ENCODE peak calls at places on chromosomes 12 and 14, in nine cellular contexts. M is right lobe of liver, L is tibial artery, O is AG04450, T is fibroblast of pulmonary artery, Z is GM12865, U is pancreas, D is lung, N is AG04449. W is an unnamed sample.

GRCh38 chr12:97275261-97276197 is 187.1 kb upstream of the RMST start:
- DNase-seq in M (no peak), L (no peak), O (no peak), T (no peak), Z (no peak), U (no peak), D (no peak), N (no peak), W (no peak)

GRCh38 chr12:59699408-59700144 is 103.7 kb downstream of the SLC16A7 start:
- DNase-seq in M (no peak), L (no peak), O (peak; percentile 49), T (peak; percentile 87), Z (no peak), U (no peak), D (no peak), N (peak; percentile 59), W (no peak)

GRCh38 chr12:73235387-73235786 is 963.2 kb downstream of the TRHDE start:
- DNase-seq in M (no peak), L (no peak), O (no peak), T (no peak), Z (no peak), U (no peak), D (no peak), N (no peak), W (no peak)

GRCh38 chr12:112303004-112303403 is 79.2 kb downstream of the HECTD4 start:
- DNase-seq in M (no peak), L (no peak), O (peak; percentile 52), T (peak; percentile 88), Z (peak; percentile 95), U (no peak), D (no peak), N (peak; percentile 47), W (peak; percentile 81)

GRCh38 chr12:54229624-54230212 is 40.9 kb upstream of the SMUG1 start:
- DNase-seq in M (no peak), L (peak; percentile 70), O (peak; percentile 92), T (peak; percentile 96), Z (peak; percentile 40), U (no peak), D (no peak), N (peak; percentile 91), W (no peak)

GRCh38 chr12:94033767-94034166 is 114.6 kb upstream of the PLXNC1 start:
- DNase-seq in M (no peak), L (no peak), O (no peak), T (no peak), Z (no peak), U (no peak), D (no peak), N (no peak), W (no peak)

GRCh38 chr12:55057466-55057865 is 37.7 kb downstream of the NEUROD4 start:
- DNase-seq in M (no peak), L (no peak), O (no peak), T (no peak), Z (no peak), U (no peak), D (no peak), N (no peak), W (no peak)

GRCh38 chr14:20391505-20391904 is 21.8 kb downstream of the TEP1 start:
- DNase-seq in M (no peak), L (no peak), O (no peak), T (no peak), Z (no peak), U (no peak), D (no peak), N (no peak), W (no peak)

GRCh38 chr12:3204143-3204542 is 127.0 kb downstream of the TSPAN9 start:
- DNase-seq in M (no peak), L (no peak), O (no peak), T (no peak), Z (no peak), U (no peak), D (no peak), N (no peak), W (no peak)

GRCh38 chr12:131793623-131794022 is 34.6 kb upstream of the MMP17 start:
- DNase-seq in M (no peak), L (no peak), O (no peak), T (peak; percentile 11), Z (no peak), U (no peak), D (no peak), N (no peak), W (no peak)

GRCh38 chr14:79417961-79418360 is 793.3 kb downstream of the DIO2 start:
- DNase-seq in M (no peak), L (no peak), O (no peak), T (peak; percentile 30), Z (no peak), U (no peak), D (no peak), N (no peak), W (no peak)

GRCh38 chr12:15772405-15773018 is 16.7 kb downstream of the EPS8 start:
- DNase-seq in M (no peak), L (no peak), O (no peak), T (peak; percentile 47), Z (peak; percentile 9), U (no peak), D (no peak), N (no peak), W (no peak)

GRCh38 chr14:52837451-52837850 is 46.0 kb upstream of the GNPNAT1 start:
- DNase-seq in M (no peak), L (no peak), O (no peak), T (no peak), Z (no peak), U (no peak), D (no peak), N (no peak), W (no peak)

GRCh38 chr12:103881261-103881660 is 40.2 kb upstream of the NT5DC3 start:
- DNase-seq in M (no peak), L (no peak), O (no peak), T (no peak), Z (peak; percentile 46), U (no peak), D (no peak), N (no peak), W (no peak)

GRCh38 chr12:9509464-9510166 is 98.1 kb downstream of the KLRB1 start:
- DNase-seq in M (no peak), L (no peak), O (peak; percentile 0), T (peak; percentile 56), Z (no peak), U (no peak), D (no peak), N (peak; percentile 21), W (no peak)

GRCh38 chr12:57868870-57869609 is 22.5 kb upstream of the CTDSP2 start:
- DNase-seq in M (no peak), L (peak; percentile 58), O (no peak), T (no peak), Z (no peak), U (no peak), D (no peak), N (no peak), W (no peak)

DNA sequence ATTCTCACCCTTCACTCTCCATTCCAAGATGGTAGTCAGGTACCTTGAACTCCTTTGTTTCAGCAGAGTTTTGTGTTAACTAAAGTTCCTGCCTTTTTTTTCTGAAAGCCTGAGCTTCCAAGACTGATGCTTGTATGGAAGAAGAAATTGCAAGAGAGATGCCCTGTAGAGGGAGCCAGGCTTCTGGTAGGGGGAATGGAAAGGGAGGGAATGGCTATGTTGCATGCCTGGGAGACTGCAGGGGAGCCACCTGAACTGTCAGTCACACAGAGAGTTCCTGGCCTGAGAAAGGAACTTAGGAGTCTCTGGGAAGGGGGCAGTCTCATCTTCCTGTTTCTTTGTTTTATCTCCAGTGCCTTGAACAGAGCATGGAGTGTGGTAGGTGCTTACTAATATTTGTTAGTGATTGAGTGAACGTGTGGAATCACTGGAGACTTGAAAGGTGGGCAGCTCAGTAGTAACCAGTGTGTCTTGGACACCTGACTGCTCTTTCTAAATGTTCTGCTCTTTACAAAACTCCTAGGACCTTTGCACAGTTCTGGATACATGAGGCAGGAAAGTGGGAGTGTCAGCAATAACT is 132.2 kb downstream of the ANO4 start:
- DNase-seq in M (no peak), L (no peak), O (no peak), T (peak; percentile 46), Z (peak; percentile 1), U (no peak), D (no peak), N (no peak), W (no peak)
- TF ChIP-seq CTCF in M (no peak), L (no peak), O (peak; percentile 54), T (peak; percentile 65), Z (no peak), U (no peak), D (no peak), N (no peak), W (peak; percentile 5)

DNA sequence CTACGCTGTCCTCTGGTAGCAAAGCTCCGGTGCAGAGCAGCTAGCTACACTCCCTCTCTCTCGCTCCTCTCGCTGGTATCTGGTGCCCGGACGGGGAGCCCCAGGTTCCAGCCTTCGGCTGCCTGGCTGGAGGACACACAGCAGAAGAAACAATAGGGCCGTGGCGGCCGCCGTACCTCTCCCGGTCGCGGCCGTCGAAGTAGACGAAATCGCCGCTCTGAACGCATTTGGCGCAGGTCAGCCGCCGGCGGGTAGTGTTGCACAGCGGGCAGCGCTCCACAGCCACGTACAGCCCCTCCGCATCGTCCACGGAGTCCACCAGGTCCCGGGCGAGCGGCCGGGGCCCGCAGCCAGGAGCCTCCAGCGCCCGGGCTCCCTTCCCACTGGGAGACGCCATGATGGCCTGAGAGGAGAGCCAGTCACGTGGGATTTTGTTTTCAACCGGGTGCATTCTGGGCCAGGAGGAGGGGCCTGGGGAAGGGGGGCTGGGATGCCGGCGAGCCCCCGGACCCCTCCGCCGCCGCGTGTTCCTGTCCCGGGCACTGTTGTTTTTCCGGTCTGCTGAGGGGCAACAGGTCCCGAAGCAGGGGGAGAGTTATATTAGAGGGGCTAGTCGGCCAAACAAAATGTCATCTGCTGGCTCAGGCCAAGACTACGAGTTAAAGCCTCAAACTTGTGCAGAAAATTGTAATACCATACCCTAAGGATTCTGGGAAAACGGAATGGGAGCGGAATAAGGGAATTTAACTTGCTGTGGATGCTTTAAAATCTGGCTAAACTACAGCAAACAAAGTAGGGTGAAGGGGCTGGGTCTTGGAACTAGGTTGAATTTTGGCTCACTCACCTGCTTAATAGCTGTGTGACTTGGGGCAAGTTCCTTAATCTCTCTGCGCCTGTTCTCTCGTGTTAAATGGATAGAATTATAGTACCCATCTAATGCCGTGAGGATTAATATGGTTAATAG is at the start of gene ATG14:
- DNase-seq in M (peak; percentile 88), L (peak; percentile 86), O (peak; percentile 46), T (peak; percentile 82), Z (peak; percentile 81), U (peak; percentile 86), D (peak; percentile 88), N (peak; percentile 16), W (peak; percentile 95)
- TF ChIP-seq CTCF in M (no peak), L (no peak), O (no peak), T (no peak), Z (no peak), U (no peak), D (no peak), N (no peak), W (no peak)

DNA sequence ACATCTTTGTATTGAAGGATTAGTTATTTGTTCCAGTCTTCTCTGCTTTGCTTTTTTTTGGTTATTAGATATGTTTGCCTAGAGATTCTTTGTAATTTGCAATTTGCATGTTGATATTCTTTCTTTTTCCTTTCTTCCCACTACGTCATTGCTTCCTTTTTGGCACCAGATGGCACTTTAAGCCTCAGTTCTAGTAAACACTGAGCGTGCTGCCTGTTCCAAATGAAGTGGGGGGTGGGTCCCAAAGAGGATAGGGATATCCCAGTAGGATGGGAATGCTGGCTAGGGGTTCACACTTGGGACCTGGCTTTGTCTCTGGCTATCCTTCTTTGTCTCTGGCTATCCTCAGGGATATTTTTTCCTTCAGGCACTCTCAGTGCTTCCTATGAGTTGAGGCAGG is 17.0 kb downstream of the EAPP start:
- DNase-seq in M (no peak), L (no peak), O (no peak), T (no peak), Z (no peak), U (no peak), D (no peak), N (no peak), W (no peak)
- TF ChIP-seq CTCF in M (no peak), L (no peak), O (no peak), T (no peak), Z (no peak), U (no peak), D (no peak), N (no peak), W (no peak)

GRCh38 chr12:41769810-41770209 is 374.9 kb downstream of the GXYLT1 start:
- DNase-seq in M (no peak), L (no peak), O (no peak), T (no peak), Z (peak; percentile 11), U (no peak), D (no peak), N (no peak), W (no peak)
- TF ChIP-seq CTCF in M (no peak), L (no peak), O (no peak), T (no peak), Z (no peak), U (no peak), D (no peak), N (no peak), W (no peak)

W was measured in GM10248.